ENCODE peak calls at places on chromosomes 6 and 20, in four cellular contexts. C, P, J and L are unnamed samples.

GRCh38 chr6:163031931-163032330 is 304.2 kb downstream of the PACRG start:
- DNase-seq in P (no peak), J (no peak), C (no peak), L (no peak)

GRCh38 chr6:31544676-31545075 is 1.7 kb downstream of the ATP6V1G2 start:
- DNase-seq in C (no peak), J (no peak), P (no peak), L (no peak)

GRCh38 chr20:63690001-63690897 is 6.2 kb upstream of the TNFRSF6B start:
- DNase-seq in J (no peak), P (no peak), C (no peak), L (no peak)

GRCh38 chr20:312067-312466 is 13.3 kb upstream of the SOX12 start:
- DNase-seq in P (no peak), C (no peak), J (no peak), L (no peak)

GRCh38 chr20:17944854-17945474 is 23.6 kb downstream of the SNX5 start:
- DNase-seq in J (no peak), C (no peak), P (no peak), L (no peak)

GRCh38 chr6:7051780-7052440 is 55.9 kb upstream of the RREB1 start:
- DNase-seq in P (no peak), J (no peak), C (no peak), L (no peak)

GRCh38 chr6:135144678-135145508 is 36.2 kb upstream of the MYB start:
- DNase-seq in C (peak), J (no peak), P (peak), L (peak)

GRCh38 chr6:68572525-68572924 is 62.6 kb upstream of the ADGRB3 start:
- DNase-seq in C (peak), J (peak), P (peak), L (peak)

GRCh38 chr20:64000906-64001305 is 20.0 kb downstream of the PRPF6 start:
- DNase-seq in C (no peak), P (no peak), J (no peak), L (no peak)

GRCh38 chr6:167153523-167153959 is 4.2 kb downstream of the GPR31 start:
- DNase-seq in C (no peak), P (no peak), J (peak), L (peak)

GRCh38 chr6:133888931-133889556 is at the start of gene TCF21:
- DNase-seq in P (no peak), C (no peak), J (no peak), L (no peak)

GRCh38 chr6:105431226-105431625 is 28.3 kb upstream of the PREP start:
- DNase-seq in C (peak), J (no peak), P (peak), L (peak)

GRCh38 chr6:75386050-75386770 is 101.6 kb upstream of the TMEM30A start:
- DNase-seq in P (no peak), J (no peak), C (no peak), L (no peak)

GRCh38 chr6:28947831-28948270 is 24.1 kb upstream of the TRIM27 start:
- DNase-seq in J (no peak), C (peak), P (no peak), L (peak)

GRCh38 chr6:108550256-108550655 is 10.5 kb upstream of the FOXO3 start:
- DNase-seq in J (no peak), P (no peak), C (no peak), L (no peak)

GRCh38 chr6:30006170-30007131 is 54.6 kb upstream of the POLR1H start:
- DNase-seq in J (no peak), P (no peak), C (no peak), L (no peak)

GRCh38 chr6:137416376-137417109 is 77.7 kb downstream of the OLIG3 start:
- DNase-seq in J (no peak), P (no peak), C (no peak), L (no peak)

GRCh38 chr6:10248378-10248843 is 166.5 kb downstream of the TFAP2A start:
- DNase-seq in C (no peak), P (no peak), J (no peak), L (no peak)

GRCh38 chr6:13729891-13730290 is 18.3 kb upstream of the RANBP9 start:
- DNase-seq in C (no peak), J (no peak), P (no peak), L (no peak)

GRCh38 chr6:34301408-34301807 is 52.6 kb upstream of the SMIM29 start:
- DNase-seq in J (no peak), P (no peak), C (no peak), L (no peak)

GRCh38 chr6:113595921-113596376 is 261.2 kb upstream of the MARCKS start:
- DNase-seq in J (no peak), P (no peak), C (no peak), L (no peak)

GRCh38 chr6:39107641-39108040 is 7.3 kb downstream of the SAYSD1 start:
- DNase-seq in C (no peak), J (no peak), P (no peak), L (no peak)

GRCh38 chr20:1390552-1391403 is 2.1 kb downstream of the FKBP1A start:
- DNase-seq in J (no peak), C (no peak), P (no peak), L (no peak)

GRCh38 chr6:166707045-166707444 is 80.0 kb upstream of the RPS6KA2 start:
- DNase-seq in J (no peak), C (peak), P (no peak), L (peak)

GRCh38 chr20:46174469-46175126 is 56.5 kb downstream of the CD40 start:
- DNase-seq in C (peak), J (no peak), P (peak), L (peak)

GRCh38 chr6:127460465-127460864 is 1.3 kb upstream of the KIAA0408 start:
- DNase-seq in C (no peak), P (no peak), J (no peak), L (no peak)

GRCh38 chr20:433300-433975 is 25.3 kb downstream of the RBCK1 start:
- DNase-seq in C (no peak), P (no peak), J (peak), L (no peak)

GRCh38 chr6:56977192-56977591 is 22.3 kb downstream of the BEND6 start:
- DNase-seq in C (no peak), J (no peak), P (no peak), L (no peak)

GRCh38 chr6:142679907-142680306 is 265.1 kb downstream of the HIVEP2 start:
- DNase-seq in J (no peak), C (no peak), P (no peak), L (no peak)

GRCh38 chr6:142850653-142851434 is 94.1 kb downstream of the HIVEP2 start:
- DNase-seq in J (peak), C (no peak), P (no peak), L (no peak)

GRCh38 chr6:80641591-80641990 is 535.1 kb downstream of the BCKDHB start:
- DNase-seq in P (no peak), C (no peak), J (no peak), L (no peak)

GRCh38 chr6:100461273-100461919 is 3.3 kb downstream of the SIM1 start:
- DNase-seq in C (peak), J (no peak), P (no peak), L (no peak)

GRCh38 chr20:33013701-33014326 is 6.3 kb downstream of the BPIFB2 start:
- DNase-seq in J (no peak), P (no peak), C (no peak), L (no peak)

GRCh38 chr20:13613917-13614316 is 24.8 kb downstream of the TASP1 start:
- DNase-seq in P (no peak), C (no peak), J (no peak), L (peak)

GRCh38 chr6:36970892-36971842 is 14.8 kb downstream of the MTCH1 start:
- DNase-seq in P (no peak), C (no peak), J (no peak), L (no peak)

GRCh38 chr20:64109831-64110391 is 2.5 kb upstream of the NPBWR2 start:
- DNase-seq in C (no peak), J (no peak), P (no peak), L (no peak)

GRCh38 chr6:117441824-117442264 is 16.1 kb upstream of the ROS1 start:
- DNase-seq in C (peak), J (no peak), P (no peak), L (peak)

GRCh38 chr6:117444600-117444999 is 18.9 kb upstream of the ROS1 start:
- DNase-seq in J (no peak), C (no peak), P (no peak), L (no peak)

DNA sequence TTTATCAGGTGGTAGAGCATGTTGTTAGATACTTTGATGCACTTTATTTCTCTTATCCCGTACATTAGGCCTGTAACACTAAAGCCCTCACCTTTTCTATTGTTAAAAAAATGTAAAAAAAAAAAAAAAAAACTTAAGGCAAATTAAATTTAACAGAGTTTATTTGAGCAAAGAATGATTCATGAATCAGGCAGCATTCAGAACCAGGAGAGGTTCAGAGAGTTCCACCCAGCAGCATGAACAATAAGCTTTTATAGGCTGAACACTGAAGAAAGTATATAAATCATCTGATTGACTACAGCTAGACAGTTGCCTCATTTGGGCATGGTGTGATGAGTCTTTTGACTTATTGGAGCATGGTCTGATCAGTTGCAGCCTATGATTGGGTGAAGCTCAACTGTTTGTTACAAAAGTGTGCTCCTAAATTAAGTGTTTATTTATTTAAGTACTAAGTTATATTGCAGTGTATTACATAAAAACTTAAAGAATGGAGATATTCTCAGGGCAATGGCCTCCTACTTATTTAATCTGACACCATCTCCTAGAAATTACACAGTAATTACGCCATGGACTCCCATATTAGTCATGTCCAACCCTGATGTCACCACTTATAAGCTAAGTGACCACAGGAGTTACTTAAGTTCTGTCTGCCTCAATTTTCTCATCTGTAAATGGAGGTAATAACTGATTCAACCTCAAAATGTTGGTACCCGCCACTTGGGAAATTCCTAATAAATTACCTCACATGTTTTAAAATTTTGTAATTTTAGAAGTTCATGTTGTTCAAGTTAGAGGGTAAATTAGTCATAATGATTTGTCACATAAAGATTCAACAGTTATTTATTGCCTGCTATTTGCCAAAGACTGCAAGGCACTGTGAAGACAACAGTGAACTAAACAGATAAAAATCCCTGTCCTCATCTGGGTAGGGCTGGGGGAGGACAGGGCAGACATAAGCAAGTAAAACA is 15.1 kb upstream of the ROS1 start:
- DNase-seq in C (peak), P (no peak), J (no peak), L (no peak)
- TF ChIP-seq JUNB in C (peak), P (no peak), J (no peak), L (no peak)

DNA sequence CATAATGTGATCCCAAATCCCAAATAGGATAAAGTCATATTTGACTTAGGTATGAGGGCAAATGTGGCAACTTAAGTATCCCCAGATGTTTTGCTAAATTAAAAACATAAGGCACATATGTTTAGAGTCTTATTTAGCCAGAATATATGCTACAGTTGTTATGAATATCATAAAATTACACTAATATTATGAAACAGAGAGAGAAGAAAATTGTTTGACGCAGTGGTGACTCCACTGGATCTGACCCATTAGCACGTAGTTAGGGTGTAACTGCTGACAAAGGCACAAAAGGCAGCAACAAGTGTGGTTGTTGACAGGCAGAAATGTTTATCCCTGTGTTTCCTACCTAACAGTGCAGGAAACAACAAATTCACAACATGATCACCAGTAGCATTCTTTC is 152.4 kb upstream of the THBS2 start:
- DNase-seq in J (no peak), C (no peak), P (no peak), L (no peak)
- TF ChIP-seq RFX5 in J (no peak), C (no peak), P (no peak), L (no peak)

GRCh38 chr20:10504893-10505292 is 69.8 kb downstream of the SLX4IP start:
- DNase-seq in J (no peak), C (no peak), P (no peak), L (no peak)
- TF ChIP-seq JUNB in J (no peak), C (no peak), P (no peak), L (no peak)

GRCh38 chr20:11891081-11891826 is 26.4 kb upstream of the BTBD3 start:
- DNase-seq in C (peak), P (peak), J (no peak), L (peak)

GRCh38 chr20:11890331-11891080 is 27.2 kb upstream of the BTBD3 start:
- DNase-seq in P (peak), J (peak), C (peak), L (peak)

GRCh38 chr20:11888648-11889047 is 29.0 kb upstream of the BTBD3 start:
- DNase-seq in C (no peak), P (no peak), J (no peak), L (no peak)

GRCh38 chr20:11894072-11894471 is 23.6 kb upstream of the BTBD3 start:
- DNase-seq in C (no peak), J (no peak), P (no peak), L (no peak)

GRCh38 chr20:11891827-11892521 is 25.7 kb upstream of the BTBD3 start:
- DNase-seq in J (peak), P (peak), C (peak), L (peak)
- TF ChIP-seq RFX5 in J (peak), P (no peak), C (peak), L (peak)

DNA sequence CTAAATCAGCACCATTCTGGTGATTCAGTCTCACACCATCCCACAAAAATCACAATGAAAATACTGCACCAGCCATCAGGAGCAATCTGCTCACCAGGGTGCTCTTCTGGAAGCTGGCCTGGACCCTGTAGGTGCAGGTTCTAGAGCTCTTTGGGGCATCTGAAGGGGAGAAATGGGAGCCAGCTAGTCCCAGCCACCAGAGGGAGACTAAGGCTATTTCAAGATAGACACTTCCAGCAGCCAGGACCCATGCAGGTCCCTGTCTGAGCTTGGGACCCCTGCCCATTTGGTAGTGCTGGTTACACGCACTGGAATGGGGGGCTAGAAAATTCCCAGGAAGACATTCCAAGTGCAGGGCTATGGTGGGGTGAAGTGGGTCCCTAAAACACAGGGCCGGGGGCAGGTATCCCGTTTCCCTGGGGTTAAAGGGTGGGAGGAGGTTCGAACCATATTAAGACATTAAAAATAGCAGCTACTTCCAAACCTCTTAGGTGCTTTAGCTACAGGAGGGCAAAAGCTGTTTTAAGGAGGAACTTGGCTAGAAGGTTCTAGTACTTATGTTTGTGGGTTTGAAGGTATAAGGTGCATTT is 156.5 kb downstream of the NFATC2 start:
- DNase-seq in P (peak), J (no peak), C (peak), L (peak)
- TF ChIP-seq JUNB in P (no peak), J (no peak), C (no peak), L (no peak)

GRCh38 chr6:3575166-3575565 is 118.3 kb upstream of the SLC22A23 start:
- DNase-seq in J (no peak), C (no peak), P (no peak), L (no peak)
- TF ChIP-seq RFX5 in J (no peak), C (no peak), P (no peak), L (no peak)